ENCODE peak calls at places on chromosome 1, in five cellular contexts. One of them, this sample, is unnamed.

GRCh38 chr1:24481098-24481497 is 21.5 kb upstream of the RCAN3 start:
- DNase-seq in occipital lobe: no peak
- DNase-seq in left colon: no peak
- DNase-seq in HTR-8/SVneo: no peak
- DNase-seq in GM13977: peak
- DNase-seq in this sample: no peak

GRCh38 chr1:37892151-37893047 is 33.0 kb upstream of the MTF1 start:
- DNase-seq in occipital lobe: no peak
- DNase-seq in left colon: no peak
- DNase-seq in HTR-8/SVneo: no peak
- DNase-seq in GM13977: no peak
- DNase-seq in this sample: no peak

GRCh38 chr1:222713091-222714012 is 988 bp downstream of the BROX start:
- DNase-seq in occipital lobe: peak
- DNase-seq in left colon: peak
- DNase-seq in HTR-8/SVneo: peak
- DNase-seq in GM13977: peak
- DNase-seq in this sample: peak

GRCh38 chr1:10724052-10724494 is 72.4 kb downstream of the CASZ1 start:
- DNase-seq in occipital lobe: no peak
- DNase-seq in left colon: peak
- DNase-seq in HTR-8/SVneo: peak
- DNase-seq in GM13977: no peak
- DNase-seq in this sample: peak

GRCh38 chr1:6359568-6360496 is 33.7 kb downstream of the ACOT7 start:
- DNase-seq in occipital lobe: no peak
- DNase-seq in left colon: peak
- DNase-seq in HTR-8/SVneo: peak
- DNase-seq in GM13977: peak
- DNase-seq in this sample: peak

GRCh38 chr1:158329807-158330206 is 1.5 kb downstream of the CD1B start:
- DNase-seq in occipital lobe: no peak
- DNase-seq in left colon: no peak
- DNase-seq in HTR-8/SVneo: no peak
- DNase-seq in GM13977: peak
- DNase-seq in this sample: no peak

GRCh38 chr1:97145321-97145956 is 423.9 kb downstream of the PTBP2 start:
- DNase-seq in occipital lobe: peak
- DNase-seq in left colon: no peak
- DNase-seq in HTR-8/SVneo: no peak
- DNase-seq in GM13977: no peak
- DNase-seq in this sample: no peak

GRCh38 chr1:2282556-2283270 is 54.6 kb downstream of the SKI start:
- DNase-seq in occipital lobe: no peak
- DNase-seq in left colon: no peak
- DNase-seq in HTR-8/SVneo: no peak
- DNase-seq in GM13977: no peak
- DNase-seq in this sample: no peak

GRCh38 chr1:223748773-223749733 is 36.7 kb downstream of the CAPN2 start:
- DNase-seq in occipital lobe: peak
- DNase-seq in left colon: peak
- DNase-seq in HTR-8/SVneo: no peak
- DNase-seq in GM13977: peak
- DNase-seq in this sample: peak

GRCh38 chr1:40315795-40316594 is 1.1 kb downstream of the COL9A2 start:
- DNase-seq in occipital lobe: no peak
- DNase-seq in left colon: no peak
- DNase-seq in HTR-8/SVneo: no peak
- DNase-seq in GM13977: no peak
- DNase-seq in this sample: no peak

This sample was measured in sigmoid colon.